ENCODE peak calls at places on chromosome 16, in nine cellular contexts. One of them, this sample, is unnamed.

GRCh38 chr16:77788196-77789084 is at the start of gene VAT1L:
- DNase-seq in AG10803: peak; percentile 53
- DNase-seq in left ventricle myocardium inferior: peak; percentile 19
- DNase-seq in activated T-cell treated with anti-CD3 and anti-CD28 coated beads, Interleukin-2, amount 50 U/mL, for 72 hours: peak; percentile 29
- DNase-seq in HEK293T: peak; percentile 60
- DNase-seq in T-helper 1 cell: no peak
- DNase-seq in nephron progenitor cell: peak; percentile 76
- DNase-seq in ovary: no peak
- DNase-seq in astrocyte of the hippocampus: peak; percentile 86
- DNase-seq in this sample: no peak

GRCh38 chr16:12791340-12791739 is 12.3 kb downstream of the CPPED1 start:
- DNase-seq in AG10803: no peak
- DNase-seq in ovary: no peak
- DNase-seq in activated T-cell treated with anti-CD3 and anti-CD28 coated beads, Interleukin-2, amount 50 U/mL, for 72 hours: no peak
- DNase-seq in T-helper 1 cell: no peak
- DNase-seq in HEK293T: no peak
- DNase-seq in nephron progenitor cell: no peak
- DNase-seq in astrocyte of the hippocampus: no peak
- DNase-seq in left ventricle myocardium inferior: no peak
- DNase-seq in this sample: no peak

GRCh38 chr16:73713817-73714495 is 582.7 kb upstream of the PSMD7 start:
- DNase-seq in left ventricle myocardium inferior: no peak
- DNase-seq in activated T-cell treated with anti-CD3 and anti-CD28 coated beads, Interleukin-2, amount 50 U/mL, for 72 hours: no peak
- DNase-seq in ovary: no peak
- DNase-seq in T-helper 1 cell: no peak
- DNase-seq in nephron progenitor cell: peak; percentile 37
- DNase-seq in HEK293T: peak; percentile 51
- DNase-seq in astrocyte of the hippocampus: no peak
- DNase-seq in AG10803: peak; percentile 1
- DNase-seq in this sample: no peak

GRCh38 chr16:68257906-68258800 is 6.2 kb upstream of the SLC7A6 start:
- DNase-seq in nephron progenitor cell: peak; percentile 76
- DNase-seq in T-helper 1 cell: no peak
- DNase-seq in astrocyte of the hippocampus: peak; percentile 79
- DNase-seq in left ventricle myocardium inferior: peak; percentile 50
- DNase-seq in ovary: no peak
- DNase-seq in HEK293T: no peak
- DNase-seq in activated T-cell treated with anti-CD3 and anti-CD28 coated beads, Interleukin-2, amount 50 U/mL, for 72 hours: no peak
- DNase-seq in AG10803: peak; percentile 86
- DNase-seq in this sample: no peak

GRCh38 chr16:19524866-19525723 is 1.4 kb downstream of the CCP110 start:
- DNase-seq in T-helper 1 cell: no peak
- DNase-seq in activated T-cell treated with anti-CD3 and anti-CD28 coated beads, Interleukin-2, amount 50 U/mL, for 72 hours: no peak
- DNase-seq in left ventricle myocardium inferior: no peak
- DNase-seq in HEK293T: no peak
- DNase-seq in nephron progenitor cell: no peak
- DNase-seq in AG10803: no peak
- DNase-seq in ovary: no peak
- DNase-seq in astrocyte of the hippocampus: peak; percentile 19
- DNase-seq in this sample: no peak

GRCh38 chr16:56858375-56858774 is 6.6 kb upstream of the SLC12A3 start:
- DNase-seq in astrocyte of the hippocampus: no peak
- DNase-seq in ovary: no peak
- DNase-seq in nephron progenitor cell: no peak
- DNase-seq in T-helper 1 cell: no peak
- DNase-seq in left ventricle myocardium inferior: no peak
- DNase-seq in HEK293T: no peak
- DNase-seq in activated T-cell treated with anti-CD3 and anti-CD28 coated beads, Interleukin-2, amount 50 U/mL, for 72 hours: no peak
- DNase-seq in AG10803: no peak
- DNase-seq in this sample: no peak

GRCh38 chr16:81626181-81626674 is 152.9 kb upstream of the PLCG2 start:
- DNase-seq in HEK293T: no peak
- DNase-seq in ovary: no peak
- DNase-seq in astrocyte of the hippocampus: no peak
- DNase-seq in left ventricle myocardium inferior: no peak
- DNase-seq in nephron progenitor cell: no peak
- DNase-seq in AG10803: peak; percentile 45
- DNase-seq in activated T-cell treated with anti-CD3 and anti-CD28 coated beads, Interleukin-2, amount 50 U/mL, for 72 hours: peak; percentile 72
- DNase-seq in T-helper 1 cell: no peak
- DNase-seq in this sample: no peak

GRCh38 chr16:27174007-27174406 is 29.3 kb upstream of the KDM8 start:
- DNase-seq in activated T-cell treated with anti-CD3 and anti-CD28 coated beads, Interleukin-2, amount 50 U/mL, for 72 hours: peak; percentile 58
- DNase-seq in AG10803: no peak
- DNase-seq in nephron progenitor cell: no peak
- DNase-seq in T-helper 1 cell: peak; percentile 15
- DNase-seq in left ventricle myocardium inferior: no peak
- DNase-seq in ovary: no peak
- DNase-seq in HEK293T: no peak
- DNase-seq in astrocyte of the hippocampus: no peak
- DNase-seq in this sample: peak; percentile 52

GRCh38 chr16:89443727-89444084 is 46.7 kb downstream of the ANKRD11 start:
- DNase-seq in HEK293T: no peak
- DNase-seq in astrocyte of the hippocampus: no peak
- DNase-seq in nephron progenitor cell: no peak
- DNase-seq in AG10803: no peak
- DNase-seq in ovary: no peak
- DNase-seq in left ventricle myocardium inferior: peak; percentile 48
- DNase-seq in T-helper 1 cell: no peak
- DNase-seq in activated T-cell treated with anti-CD3 and anti-CD28 coated beads, Interleukin-2, amount 50 U/mL, for 72 hours: no peak
- DNase-seq in this sample: no peak

GRCh38 chr16:17369441-17369951 is 101.3 kb downstream of the XYLT1 start:
- DNase-seq in AG10803: no peak
- DNase-seq in HEK293T: no peak
- DNase-seq in activated T-cell treated with anti-CD3 and anti-CD28 coated beads, Interleukin-2, amount 50 U/mL, for 72 hours: peak; percentile 68
- DNase-seq in ovary: no peak
- DNase-seq in nephron progenitor cell: no peak
- DNase-seq in left ventricle myocardium inferior: peak; percentile 40
- DNase-seq in T-helper 1 cell: peak; percentile 36
- DNase-seq in astrocyte of the hippocampus: no peak
- DNase-seq in this sample: peak; percentile 80

GRCh38 chr16:38941-39892 is 14.2 kb downstream of the POLR3K start:
- DNase-seq in activated T-cell treated with anti-CD3 and anti-CD28 coated beads, Interleukin-2, amount 50 U/mL, for 72 hours: peak; percentile 60
- DNase-seq in T-helper 1 cell: no peak
- DNase-seq in AG10803: no peak
- DNase-seq in nephron progenitor cell: no peak
- DNase-seq in HEK293T: no peak
- DNase-seq in astrocyte of the hippocampus: no peak
- DNase-seq in left ventricle myocardium inferior: no peak
- DNase-seq in ovary: no peak
- DNase-seq in this sample: peak; percentile 90

GRCh38 chr16:78034530-78034929 is 12.2 kb downstream of the CLEC3A start:
- DNase-seq in AG10803: no peak
- DNase-seq in HEK293T: no peak
- DNase-seq in ovary: no peak
- DNase-seq in nephron progenitor cell: no peak
- DNase-seq in T-helper 1 cell: no peak
- DNase-seq in left ventricle myocardium inferior: no peak
- DNase-seq in activated T-cell treated with anti-CD3 and anti-CD28 coated beads, Interleukin-2, amount 50 U/mL, for 72 hours: no peak
- DNase-seq in astrocyte of the hippocampus: peak; percentile 52
- DNase-seq in this sample: no peak

GRCh38 chr16:13793788-13794461 is 126.0 kb upstream of the ERCC4 start:
- DNase-seq in ovary: no peak
- DNase-seq in nephron progenitor cell: peak; percentile 5
- DNase-seq in HEK293T: no peak
- DNase-seq in activated T-cell treated with anti-CD3 and anti-CD28 coated beads, Interleukin-2, amount 50 U/mL, for 72 hours: no peak
- DNase-seq in astrocyte of the hippocampus: no peak
- DNase-seq in left ventricle myocardium inferior: no peak
- DNase-seq in AG10803: no peak
- DNase-seq in T-helper 1 cell: no peak
- DNase-seq in this sample: no peak

GRCh38 chr16:84562174-84562815 is 55.6 kb downstream of the COTL1 start:
- DNase-seq in ovary: no peak
- DNase-seq in left ventricle myocardium inferior: no peak
- DNase-seq in activated T-cell treated with anti-CD3 and anti-CD28 coated beads, Interleukin-2, amount 50 U/mL, for 72 hours: no peak
- DNase-seq in HEK293T: no peak
- DNase-seq in T-helper 1 cell: no peak
- DNase-seq in astrocyte of the hippocampus: no peak
- DNase-seq in nephron progenitor cell: no peak
- DNase-seq in AG10803: no peak
- DNase-seq in this sample: peak; percentile 66

GRCh38 chr16:12210925-12211869 is 234.7 kb downstream of the SNX29 start:
- DNase-seq in astrocyte of the hippocampus: no peak
- DNase-seq in HEK293T: no peak
- DNase-seq in T-helper 1 cell: no peak
- DNase-seq in left ventricle myocardium inferior: no peak
- DNase-seq in ovary: no peak
- DNase-seq in activated T-cell treated with anti-CD3 and anti-CD28 coated beads, Interleukin-2, amount 50 U/mL, for 72 hours: no peak
- DNase-seq in AG10803: no peak
- DNase-seq in nephron progenitor cell: no peak
- DNase-seq in this sample: no peak

This sample was measured in B cell.